ENCODE peak calls at places on chromosomes 2 and 18, in ten cellular contexts. G is PC-3; J is heart right ventricle; Q is CD4-positive, alpha-beta T cell; A is lung; C is Panc1; S is PC-9; B is endodermal cell; R is tibial nerve; K is astrocyte. F is an unnamed sample.

GRCh38 chr2:10265328-10266132 is 37.2 kb upstream of the HPCAL1 start:
- DNase-seq in Q (no peak), S (no peak), J (no peak), K (no peak), B (peak), C (no peak), G (no peak), R (no peak), A (no peak), F (no peak)

GRCh38 chr2:8794923-8795825 is 42.2 kb downstream of the KIDINS220 start:
- DNase-seq in C (no peak), A (no peak), B (no peak), J (no peak), G (no peak), S (no peak), R (no peak), Q (no peak), K (peak), F (no peak)

GRCh38 chr2:20617892-20618467 is 32.9 kb downstream of the HS1BP3 start:
- DNase-seq in A (peak), G (peak), Q (no peak), B (peak), S (peak), K (peak), C (peak), R (peak), J (peak), F (peak)

GRCh38 chr2:56199492-56199891 is 15.7 kb downstream of the CCDC85A start:
- DNase-seq in R (no peak), G (peak), Q (no peak), A (no peak), C (no peak), B (no peak), S (no peak), K (peak), J (no peak), F (no peak)

GRCh38 chr18:7684966-7685365 is 117.8 kb downstream of the PTPRM start:
- DNase-seq in A (no peak), J (no peak), K (no peak), G (no peak), B (no peak), S (no peak), C (no peak), R (no peak), Q (no peak), F (no peak)

GRCh38 chr18:74897971-74898657 is 300.4 kb downstream of the ZNF407 start:
- DNase-seq in K (peak), R (no peak), J (no peak), B (no peak), G (peak), S (no peak), C (no peak), Q (no peak), A (no peak), F (no peak)

GRCh38 chr18:22856870-22857269 is 76.3 kb upstream of the RBBP8 start:
- DNase-seq in Q (no peak), B (peak), S (no peak), J (no peak), K (no peak), A (no peak), G (no peak), C (no peak), R (no peak), F (no peak)

GRCh38 chr2:46922606-46923005 is 7.0 kb upstream of the MCFD2 start:
- DNase-seq in S (no peak), A (no peak), B (no peak), J (no peak), G (no peak), Q (no peak), K (no peak), C (no peak), R (no peak), F (no peak)

GRCh38 chr2:233449071-233449901 is 95.0 kb downstream of the DGKD start:
- DNase-seq in R (no peak), B (peak), C (no peak), S (peak), Q (no peak), A (no peak), J (no peak), K (peak), G (peak), F (peak)

GRCh38 chr2:60741588-60741987 is 14.5 kb upstream of the PAPOLG start:
- DNase-seq in J (peak), K (no peak), A (no peak), G (no peak), S (no peak), B (peak), Q (no peak), C (no peak), R (no peak), F (no peak)

GRCh38 chr2:115635440-115635839 is 1193.0 kb downstream of the DPP10 start:
- DNase-seq in S (no peak), R (no peak), G (no peak), A (no peak), K (no peak), C (no peak), B (no peak), J (no peak), Q (no peak), F (no peak)

GRCh38 chr18:28158083-28158581 is 18.8 kb downstream of the CDH2 start:
- DNase-seq in R (no peak), B (no peak), C (no peak), J (no peak), K (no peak), A (no peak), Q (no peak), G (no peak), S (no peak), F (no peak)

GRCh38 chr2:71932027-71932779 is 215.5 kb downstream of the CYP26B1 start:
- DNase-seq in Q (no peak), J (no peak), K (no peak), A (peak), S (no peak), R (no peak), G (no peak), C (no peak), B (no peak), F (peak)

GRCh38 chr18:56358608-56359007 is 279.8 kb downstream of the TXNL1 start:
- DNase-seq in Q (no peak), J (no peak), S (no peak), K (no peak), B (no peak), A (no peak), R (no peak), G (peak), C (no peak), F (no peak)

GRCh38 chr2:16652296-16653082 is 13.1 kb downstream of the CYRIA start:
- DNase-seq in A (peak), J (peak), Q (no peak), S (no peak), B (peak), C (no peak), G (no peak), K (peak), R (no peak), F (peak)

GRCh38 chr2:133171396-133172004 is 396.8 kb downstream of the NCKAP5 start:
- DNase-seq in B (peak), K (peak), Q (no peak), S (peak), C (peak), G (peak), A (no peak), J (peak), R (no peak), F (peak)

GRCh38 chr2:86675104-86675503 is 45.0 kb upstream of the RMND5A start:
- DNase-seq in K (no peak), C (no peak), R (no peak), Q (no peak), B (no peak), J (no peak), S (no peak), G (no peak), A (no peak), F (no peak)

GRCh38 chr2:91442246-91442905 is 2750.9 kb downstream of the RPIA start:
- DNase-seq in K (no peak), Q (no peak), B (peak), C (no peak), S (no peak), A (no peak), J (no peak), R (no peak), G (peak), F (no peak)

GRCh38 chr18:23949863-23950262 is 64.7 kb upstream of the TTC39C start:
- DNase-seq in S (no peak), B (peak), J (no peak), K (no peak), G (no peak), R (no peak), A (no peak), C (no peak), Q (no peak), F (no peak)

GRCh38 chr18:11719621-11720020 is 30.6 kb downstream of the GNAL start:
- DNase-seq in B (no peak), C (no peak), A (no peak), Q (no peak), K (no peak), R (no peak), S (no peak), J (no peak), G (no peak), F (no peak)

GRCh38 chr2:237744613-237745249 is 53.8 kb upstream of the RBM44 start:
- DNase-seq in C (peak), K (no peak), B (peak), S (peak), G (peak), Q (peak), J (peak), R (peak), A (peak), F (peak)

DNA sequence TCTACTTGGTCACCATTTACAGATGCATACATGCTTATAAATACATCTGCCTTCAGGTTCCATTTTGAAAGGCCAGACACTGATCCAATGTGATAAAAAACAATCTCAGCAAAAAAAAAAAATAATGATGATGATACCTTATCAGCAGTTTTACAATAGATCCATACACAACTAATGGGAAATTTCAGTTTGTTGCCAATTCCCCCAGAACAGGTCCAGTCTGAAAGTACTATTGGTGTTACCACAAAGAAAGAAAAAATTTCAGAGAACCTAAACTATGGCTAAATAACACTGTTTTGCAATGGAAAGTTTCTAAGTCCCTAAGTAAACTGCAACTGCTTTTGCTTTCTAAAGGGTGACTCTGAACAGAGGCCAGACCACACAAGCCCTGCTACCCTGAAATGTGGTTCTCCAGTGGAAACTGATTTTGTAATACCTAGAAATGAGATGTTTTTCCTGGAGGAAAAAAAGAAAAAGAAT is 54.1 kb downstream of the LPIN2 start:
- DNase-seq in G (no peak), R (no peak), K (peak), J (no peak), Q (no peak), A (no peak), B (no peak), S (no peak), C (no peak), F (no peak)
- TF ChIP-seq CTCF in G (no peak), R (no peak), K (no peak), J (no peak), Q (no peak), A (no peak), B (no peak), S (no peak), C (no peak), F (no peak)

DNA sequence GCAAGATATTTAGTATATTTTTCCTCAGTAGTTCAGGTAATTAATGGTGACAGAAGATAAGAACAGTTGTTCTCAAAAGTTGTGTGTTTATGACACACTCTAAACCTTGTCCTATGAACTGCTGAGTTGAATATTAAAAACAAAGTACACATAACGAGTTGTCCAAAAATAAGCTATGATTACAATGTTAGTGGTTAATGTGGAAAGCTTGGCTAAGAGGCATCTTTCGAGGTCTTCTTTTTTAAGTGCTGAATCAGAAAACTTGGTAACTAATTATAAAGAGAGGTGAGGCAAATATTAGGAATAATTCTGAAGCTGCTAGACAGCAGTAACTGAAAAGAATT is 1088.7 kb downstream of the SUCLG1 start:
- DNase-seq in K (no peak), J (no peak), Q (no peak), C (no peak), G (no peak), A (no peak), S (no peak), B (no peak), R (no peak), F (no peak)
- H3K27ac ChIP-seq in K (no peak), J (no peak), Q (no peak), C (no peak), G (no peak), A (no peak), S (no peak), B (no peak), R (no peak), F (no peak)

DNA sequence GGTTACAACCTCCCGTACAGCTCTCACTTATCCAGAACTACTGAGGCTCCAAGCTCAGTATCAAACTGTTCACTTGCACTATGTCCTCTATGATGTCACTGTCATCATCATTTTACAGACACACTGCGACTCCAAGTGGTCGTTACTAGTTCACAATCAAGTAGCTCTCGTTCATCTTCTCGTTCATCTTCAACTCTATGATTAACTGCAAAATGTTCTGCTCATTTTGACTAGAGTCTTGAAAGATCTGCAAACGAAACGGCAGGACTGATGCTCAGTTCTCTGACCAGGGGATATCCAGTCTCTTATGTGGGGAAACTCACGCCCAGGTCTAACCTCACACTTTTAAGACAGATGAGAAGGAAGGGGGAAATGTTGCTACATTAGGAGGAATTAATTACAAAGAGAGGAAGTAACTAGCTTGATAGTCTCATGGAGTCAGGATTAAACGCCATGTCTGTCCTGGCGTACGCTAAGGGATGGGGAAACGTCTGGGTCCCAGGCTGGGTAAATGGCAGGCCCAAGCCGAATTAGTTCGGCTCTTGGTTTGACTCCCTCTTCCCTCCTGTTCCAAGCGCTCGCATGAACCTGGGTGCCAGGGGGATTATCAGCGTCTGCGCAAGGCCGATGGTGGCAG is 794 bp upstream of the CHCHD5 start:
- DNase-seq in J (no peak), R (no peak), A (peak), C (peak), K (no peak), S (no peak), G (peak), Q (no peak), B (no peak), F (no peak)
- TF ChIP-seq CTCF in J (no peak), R (no peak), A (no peak), C (no peak), K (no peak), S (peak), G (peak), Q (no peak), B (no peak), F (peak)

GRCh38 chr2:23826771-23827170 is 100.2 kb downstream of the ATAD2B start:
- DNase-seq in B (no peak), K (no peak), A (no peak), R (no peak), Q (no peak), C (no peak), J (no peak), G (no peak), S (no peak), F (no peak)
- H3K27ac ChIP-seq in B (no peak), K (no peak), A (no peak), R (no peak), Q (no peak), C (no peak), J (no peak), G (no peak), S (no peak), F (no peak)

GRCh38 chr2:226794751-226795171 is 4.9 kb downstream of the IRS1 start:
- DNase-seq in S (peak), A (no peak), J (peak), R (no peak), C (no peak), G (peak), K (peak), B (peak), Q (no peak), F (no peak)
- TF ChIP-seq CTCF in S (no peak), A (no peak), J (no peak), R (no peak), C (no peak), G (no peak), K (no peak), B (no peak), Q (no peak), F (no peak)

DNA sequence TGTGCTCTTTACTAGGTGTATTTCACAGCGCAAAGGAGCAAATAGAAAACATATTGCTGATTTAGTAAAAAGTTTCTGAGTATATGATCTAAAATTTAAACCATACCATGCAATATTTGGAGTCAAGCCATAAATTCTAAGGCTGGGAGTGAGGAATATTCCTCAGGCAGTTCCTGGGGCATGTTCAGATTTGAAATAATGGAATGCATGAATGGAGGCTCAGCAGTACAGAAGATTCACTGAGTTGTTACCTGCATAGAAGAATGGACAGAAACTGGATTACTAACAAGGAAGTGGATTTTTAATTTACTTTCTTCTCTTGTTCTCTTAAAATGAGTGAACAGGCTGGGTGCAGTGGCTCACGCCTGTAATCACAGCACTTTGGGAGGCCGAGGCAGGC is 441.0 kb upstream of the MAP2 start:
- DNase-seq in K (no peak), S (no peak), Q (no peak), A (no peak), G (no peak), J (no peak), B (no peak), C (no peak), R (no peak), F (no peak)
- H3K27ac ChIP-seq in K (no peak), S (no peak), Q (no peak), A (no peak), G (no peak), J (no peak), B (no peak), C (no peak), R (no peak), F (no peak)

GRCh38 chr2:96584017-96584416 is 47.5 kb downstream of the ARID5A start:
- DNase-seq in C (no peak), Q (no peak), B (no peak), J (no peak), A (no peak), G (peak), K (peak), R (no peak), S (no peak), F (no peak)

GRCh38 chr2:96578731-96579130 is 42.2 kb downstream of the ARID5A start:
- DNase-seq in A (no peak), J (no peak), Q (no peak), B (no peak), G (no peak), S (no peak), K (no peak), R (no peak), C (no peak), F (no peak)

GRCh38 chr2:96579422-96579821 is 42.9 kb downstream of the ARID5A start:
- DNase-seq in C (no peak), A (no peak), S (no peak), B (no peak), Q (no peak), R (no peak), J (no peak), G (no peak), K (no peak), F (no peak)

GRCh38 chr2:96575790-96576456 is 39.4 kb downstream of the ARID5A start:
- DNase-seq in B (no peak), G (no peak), Q (no peak), R (no peak), S (no peak), J (no peak), K (no peak), C (no peak), A (no peak), F (no peak)

DNA sequence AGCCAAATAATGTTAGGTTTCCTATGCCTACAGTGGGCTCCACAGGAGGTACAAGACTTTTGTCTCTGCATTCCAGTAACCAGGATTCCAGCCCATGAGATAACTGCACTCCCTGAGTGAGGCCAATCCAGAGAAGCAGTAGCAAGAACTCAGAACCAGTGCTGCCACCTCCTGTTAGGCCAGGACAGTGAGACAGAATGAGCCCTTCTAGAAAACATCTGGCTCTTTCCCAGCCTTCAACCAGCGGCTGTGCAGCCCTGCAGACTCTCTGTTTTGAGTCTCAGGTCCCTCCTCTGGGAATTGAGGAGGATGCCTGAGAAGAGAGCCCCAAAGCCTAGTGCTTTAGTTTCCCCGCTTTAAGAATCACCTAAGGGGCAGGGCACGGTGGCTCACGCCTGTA is 44.2 kb downstream of the ARID5A start:
- DNase-seq in K (peak), R (no peak), A (no peak), Q (no peak), J (no peak), B (peak), C (no peak), S (no peak), G (peak), F (no peak)
- TF ChIP-seq CTCF in K (no peak), R (no peak), A (no peak), Q (no peak), J (peak), B (peak), C (peak), S (no peak), G (peak), F (no peak)

GRCh38 chr2:77016481-77016880 is 505.7 kb downstream of the LRRTM4 start:
- DNase-seq in A (no peak), B (no peak), K (no peak), J (no peak), R (no peak), Q (no peak), S (no peak), C (no peak), G (no peak), F (no peak)
- H3K27ac ChIP-seq in A (no peak), B (no peak), K (no peak), J (no peak), R (no peak), Q (no peak), S (no peak), C (no peak), G (no peak), F (no peak)